ENCODE peak calls at places on chromosomes 1 and 21, in eight cellular contexts. T, F, Y, Z, X, I, C and K are unnamed samples.

GRCh38 chr1:209389258-209389657 is 194.3 kb upstream of the CAMK1G start:
- DNase-seq in Y (peak; percentile 2), T (no peak), F (peak; percentile 60), C (peak; percentile 88), X (peak; percentile 82), I (no peak), Z (no peak), K (no peak)

GRCh38 chr1:3599286-3599811 is 12.0 kb downstream of the MEGF6 start:
- DNase-seq in F (no peak), Y (no peak), C (no peak), I (no peak), T (no peak), Z (no peak), X (no peak), K (no peak)

GRCh38 chr1:178093958-178094751 is at the start of gene RASAL2:
- DNase-seq in T (peak; percentile 10), Y (peak; percentile 2), Z (no peak), C (no peak), I (peak; percentile 77), F (peak; percentile 86), X (peak; percentile 43), K (peak; percentile 32)

GRCh38 chr1:228413241-228414010 is 3.2 kb downstream of the TRIM17 start:
- DNase-seq in C (no peak), F (no peak), Z (no peak), X (no peak), I (no peak), T (no peak), Y (no peak), K (no peak)

GRCh38 chr1:204089044-204089751 is 16.3 kb downstream of the SOX13 start:
- DNase-seq in I (no peak), F (no peak), Z (no peak), C (no peak), X (no peak), T (no peak), Y (no peak), K (no peak)

GRCh38 chr21:35470522-35470921 is 421.4 kb upstream of the RUNX1 start:
- DNase-seq in Y (no peak), F (no peak), T (no peak), C (no peak), I (no peak), X (no peak), Z (no peak), K (no peak)

GRCh38 chr1:35894183-35894582 is 11.2 kb downstream of the AGO1 start:
- DNase-seq in Z (no peak), T (no peak), F (no peak), X (peak; percentile 38), C (peak; percentile 19), I (peak; percentile 55), Y (no peak), K (no peak)

GRCh38 chr1:223631367-223631977 is 34.0 kb downstream of the CAPN8 start:
- DNase-seq in Y (no peak), Z (no peak), X (no peak), T (no peak), I (no peak), F (no peak), C (peak; percentile 11), K (no peak)

GRCh38 chr1:52601976-52602327 is 219 bp upstream of the GPX7 start:
- DNase-seq in Z (no peak), T (no peak), C (no peak), Y (no peak), F (no peak), I (no peak), X (no peak), K (no peak)

GRCh38 chr1:154657547-154657946 is 49.6 kb upstream of the ADAR start:
- DNase-seq in I (no peak), F (no peak), Z (no peak), X (no peak), C (no peak), Y (no peak), T (no peak), K (no peak)

GRCh38 chr1:114648503-114648902 is 21.3 kb downstream of the DENND2C start:
- DNase-seq in F (no peak), C (no peak), Z (no peak), T (no peak), Y (no peak), I (no peak), X (no peak), K (no peak)

GRCh38 chr1:179971563-179972496 is 17.2 kb downstream of the CEP350 start:
- DNase-seq in F (no peak), X (no peak), C (no peak), T (no peak), I (no peak), Z (no peak), Y (no peak), K (no peak)

GRCh38 chr1:196306421-196306820 is 301.8 kb downstream of the KCNT2 start:
- DNase-seq in T (no peak), C (no peak), Z (no peak), F (no peak), X (no peak), I (no peak), Y (no peak), K (no peak)

GRCh38 chr1:211324992-211325775 is 1.4 kb upstream of the TRAF5 start:
- DNase-seq in Z (no peak), X (no peak), T (no peak), F (no peak), Y (no peak), C (no peak), I (no peak), K (peak; percentile 34)

GRCh38 chr1:53559391-53559815 is 100.2 kb downstream of the DMRTB1 start:
- DNase-seq in Z (no peak), T (no peak), C (no peak), F (no peak), X (no peak), Y (no peak), I (peak; percentile 24), K (no peak)

GRCh38 chr1:40783001-40783905 is at the start of gene KCNQ4:
- DNase-seq in Y (no peak), F (peak; percentile 58), Z (no peak), C (no peak), I (peak; percentile 69), X (no peak), T (no peak), K (no peak)

GRCh38 chr1:53108646-53109580 is 33.5 kb downstream of the SLC1A7 start:
- DNase-seq in F (peak; percentile 70), T (no peak), C (no peak), Z (no peak), Y (no peak), I (no peak), X (peak; percentile 47), K (no peak)

GRCh38 chr1:112146201-112146715 is 156.8 kb upstream of the KCND3 start:
- DNase-seq in C (no peak), Z (no peak), F (no peak), X (no peak), T (no peak), Y (no peak), I (no peak), K (no peak)

GRCh38 chr1:226687476-226687875 is 51.6 kb downstream of the ITPKB start:
- DNase-seq in X (no peak), Y (peak; percentile 49), T (no peak), F (no peak), C (no peak), Z (no peak), I (no peak), K (no peak)